ENCODE peak calls at places on chromosome 14, in seven cellular contexts. N, S, Z, T, U, K and Y are unnamed samples.
A peak's percentile ranks its signal among the peaks of the same experiment; 100 is the strongest.

GRCh38 chr14:53412819-53413664 is 259.9 kb upstream of the DDHD1 start:
- DNase-seq in K (peak; percentile 27), Z (peak; percentile 45), T (no peak), S (no peak), N (no peak), U (peak; percentile 19), Y (no peak)

GRCh38 chr14:103737432-103738045 is 21.9 kb downstream of the ZFYVE21 start:
- DNase-seq in Z (no peak), S (no peak), K (no peak), U (no peak), T (peak; percentile 69), N (peak; percentile 55), Y (peak; percentile 12)

GRCh38 chr14:74658535-74659130 is 46.6 kb upstream of the LTBP2 start:
- DNase-seq in N (no peak), Z (peak; percentile 58), U (no peak), K (no peak), T (no peak), S (no peak), Y (no peak)

GRCh38 chr14:77133718-77134338 is 7.8 kb downstream of the ZDHHC22 start:
- DNase-seq in S (peak; percentile 76), T (peak; percentile 59), N (no peak), K (peak; percentile 79), Z (peak; percentile 63), U (peak; percentile 49), Y (no peak)

GRCh38 chr14:56789955-56790354 is 20.3 kb downstream of the OTX2 start:
- DNase-seq in K (no peak), T (no peak), Z (no peak), S (no peak), N (no peak), U (no peak), Y (no peak)

GRCh38 chr14:22656945-22657711 is 13.0 kb upstream of the OR6J1 start:
- DNase-seq in K (no peak), U (no peak), N (no peak), S (no peak), T (no peak), Z (no peak), Y (no peak)

GRCh38 chr14:34059925-34060746 is 109.3 kb upstream of the EGLN3 start:
- DNase-seq in N (peak; percentile 52), T (peak; percentile 89), U (peak; percentile 82), S (peak; percentile 74), Z (peak; percentile 89), K (peak; percentile 85), Y (peak; percentile 51)

GRCh38 chr14:92513966-92514843 is 624 bp downstream of the RIN3 start:
- DNase-seq in T (no peak), N (no peak), U (peak; percentile 24), S (no peak), Z (no peak), K (peak; percentile 33), Y (no peak)

GRCh38 chr14:95619785-95620417 is 66.3 kb upstream of the TCL1B start:
- DNase-seq in U (no peak), N (no peak), Z (no peak), K (no peak), T (no peak), S (no peak), Y (no peak)

GRCh38 chr14:22560638-22561365 is 28.2 kb downstream of the DAD1 start:
- DNase-seq in Z (peak; percentile 32), S (peak; percentile 62), N (no peak), K (no peak), T (no peak), U (no peak), Y (no peak)

GRCh38 chr14:32366256-32366655 is 37.2 kb downstream of the AKAP6 start:
- DNase-seq in Z (peak; percentile 4), S (no peak), N (no peak), T (no peak), K (no peak), U (peak; percentile 35), Y (no peak)

GRCh38 chr14:32709072-32709471 is 229.6 kb upstream of the NPAS3 start:
- DNase-seq in T (peak; percentile 68), N (peak; percentile 32), Z (peak; percentile 57), U (peak; percentile 11), K (no peak), S (peak; percentile 17), Y (peak; percentile 46)

GRCh38 chr14:50541159-50541567 is 8.8 kb upstream of the MAP4K5 start:
- DNase-seq in U (no peak), Z (no peak), K (no peak), S (no peak), N (no peak), T (no peak), Y (no peak)

GRCh38 chr14:106166650-106167204 is 640.3 kb downstream of the TMEM121 start:
- DNase-seq in N (no peak), Z (no peak), U (no peak), K (no peak), T (no peak), S (no peak), Y (no peak)

GRCh38 chr14:55105991-55106390 is 23.1 kb upstream of the LGALS3 start:
- DNase-seq in K (no peak), Z (no peak), N (no peak), U (no peak), S (no peak), T (no peak), Y (no peak)
- H3K27ac ChIP-seq in K (no peak overlapping the region), Z (no peak overlapping the region), N (peak overlapping the region; percentile 97), U (peak overlapping the region; percentile 1), S (no peak overlapping the region), T (peak overlapping the region; percentile 82), Y (peak overlapping the region; percentile 87)

DNA sequence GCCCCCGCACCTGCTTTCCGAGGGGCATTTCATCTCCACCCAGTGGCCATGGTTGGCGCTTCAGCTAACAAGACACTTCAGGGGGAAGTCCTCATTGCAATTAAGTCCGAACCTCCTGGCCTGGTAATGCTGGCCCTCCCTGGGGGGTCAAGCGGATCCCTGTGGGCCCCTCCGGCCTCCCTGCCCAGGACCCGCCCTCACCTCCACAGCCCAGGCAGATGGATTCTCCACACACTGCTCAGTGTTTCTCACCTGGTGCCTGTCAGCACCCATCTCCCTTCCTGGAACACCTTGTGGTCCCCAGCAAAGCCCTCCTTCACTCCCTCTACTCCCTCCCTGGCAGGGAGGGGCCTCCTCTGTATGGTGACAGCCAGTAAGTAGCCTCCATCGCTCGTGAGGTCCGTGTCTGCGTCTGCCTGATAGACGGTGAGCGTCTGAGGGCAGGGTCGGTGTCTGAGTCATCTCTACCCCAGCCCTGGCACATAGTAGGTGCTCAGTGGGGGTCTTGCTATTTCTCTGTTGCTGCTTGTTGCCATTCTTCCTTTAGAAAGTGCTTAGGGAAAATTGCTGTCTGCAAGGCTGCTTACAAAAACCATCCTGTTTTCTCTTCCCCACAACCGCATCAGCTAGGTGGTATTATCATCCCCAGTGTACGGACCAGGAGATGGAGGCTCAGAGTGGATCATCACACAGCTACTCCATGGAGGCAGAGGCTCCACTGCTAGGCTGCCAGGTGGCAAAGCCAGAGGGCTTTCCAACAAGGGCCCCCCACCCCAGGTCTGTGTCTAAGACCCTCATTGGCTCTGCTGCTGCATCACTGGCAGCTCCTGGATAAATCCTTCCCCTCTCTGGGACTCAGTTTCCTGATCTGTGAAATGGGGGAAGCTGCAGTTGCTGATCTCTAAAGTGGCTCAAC is 39.7 kb upstream of the EML1 start:
- DNase-seq in K (no peak), Z (no peak), N (no peak), T (no peak), S (no peak), U (no peak), Y (no peak)
- TF ChIP-seq CTCF in K (no peak), Z (peak; percentile 16), N (no peak), T (no peak), S (no peak), U (no peak), Y (no peak)

DNA sequence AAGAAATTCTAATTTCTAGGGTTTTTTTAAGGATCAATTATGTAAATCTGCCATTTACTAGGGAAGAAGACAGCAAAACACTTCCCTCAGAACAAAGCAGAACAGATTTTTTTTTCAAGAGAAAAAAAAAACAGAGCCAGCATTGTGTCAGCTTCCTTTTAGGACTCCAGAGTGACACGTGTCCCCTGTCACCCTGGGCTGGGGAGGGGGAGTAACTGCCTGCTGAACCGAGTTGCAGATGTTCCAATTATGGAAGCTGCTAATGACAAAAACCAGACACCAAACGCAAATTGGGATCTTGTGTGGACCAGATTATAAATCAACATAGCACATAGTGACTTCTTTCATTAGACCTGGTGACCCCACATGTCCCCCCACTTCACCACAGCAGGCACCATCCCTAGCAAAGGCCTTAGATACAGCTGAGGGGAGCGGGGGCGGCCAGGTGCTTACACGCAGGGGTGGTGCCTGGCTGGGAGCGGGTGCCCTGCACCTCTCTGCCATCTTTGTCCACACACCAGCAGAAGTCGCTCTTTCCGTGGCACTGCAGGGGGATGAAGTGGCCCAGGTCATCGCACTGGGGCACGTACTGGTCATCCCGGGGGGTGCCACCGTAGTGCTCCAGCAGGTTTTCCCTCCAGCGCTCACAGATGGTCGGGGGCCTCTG is 25.4 kb downstream of the RTRAF start:
- DNase-seq in S (no peak), U (no peak), T (no peak), K (no peak), N (no peak), Z (no peak), Y (no peak)
- H3K27ac ChIP-seq in S (no peak overlapping the region), U (no peak overlapping the region), T (no peak overlapping the region), K (no peak overlapping the region), N (peak overlapping the region; percentile 46), Z (no peak overlapping the region), Y (no peak overlapping the region)

DNA sequence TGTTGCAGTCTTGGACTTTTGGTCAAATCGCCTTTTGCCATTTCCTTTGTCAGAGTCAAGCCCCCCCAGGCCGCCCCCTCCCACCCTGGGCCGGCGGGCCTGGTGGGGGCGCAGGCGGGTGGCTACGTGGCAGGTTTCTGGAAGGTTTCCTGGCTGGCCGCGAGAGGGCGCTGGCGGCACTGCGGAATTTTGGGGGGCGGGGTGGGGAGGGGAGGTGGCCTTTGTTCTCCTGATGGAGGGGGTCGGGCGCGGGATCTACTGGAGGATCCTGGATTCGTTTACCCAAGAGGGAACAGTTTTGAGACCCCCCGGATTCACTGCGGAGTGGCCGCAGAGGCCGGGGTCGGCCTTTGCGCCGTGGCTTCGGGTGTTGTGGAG is 1.2 kb downstream of the MEG3 start:
- DNase-seq in K (no peak), Z (no peak), N (no peak), T (no peak), U (no peak), S (no peak), Y (no peak)
- TF ChIP-seq CTCF in K (peak; percentile 2), Z (peak; percentile 52), N (no peak), T (no peak), U (peak; percentile 54), S (no peak), Y (peak; percentile 57)